ENCODE peak calls at places on chromosome 11, in eight cellular contexts. U, G, Y, C, L, O, W and A are unnamed samples.

GRCh38 chr11:10807629-10808552 is 835 bp downstream of the EIF4G2 start:
- DNase-seq in U (peak), G (peak), Y (peak), C (peak), L (peak), O (peak), W (peak), A (peak)

GRCh38 chr11:2305862-2306823 is 4.3 kb downstream of the TSPAN32 start:
- DNase-seq in U (no peak), G (no peak), Y (no peak), C (peak), L (peak), O (no peak), W (peak), A (peak)

GRCh38 chr11:102177126-102177525 is 66.9 kb downstream of the YAP1 start:
- DNase-seq in U (no peak), G (no peak), Y (no peak), C (no peak), L (peak), O (no peak), W (no peak), A (no peak)

GRCh38 chr11:108561535-108561991 is 32.0 kb downstream of the EXPH5 start:
- DNase-seq in U (no peak), G (no peak), Y (no peak), C (no peak), L (peak), O (no peak), W (peak), A (peak)

GRCh38 chr11:131423715-131424114 is 53.3 kb downstream of the NTM start:
- DNase-seq in U (peak), G (no peak), Y (no peak), C (no peak), L (no peak), O (no peak), W (peak), A (no peak)

GRCh38 chr11:10678106-10678505 is 15.4 kb downstream of the IRAG1 start:
- DNase-seq in U (no peak), G (no peak), Y (no peak), C (no peak), L (no peak), O (no peak), W (no peak), A (no peak)

GRCh38 chr11:117669062-117669461 is 128.0 kb downstream of the DSCAML1 start:
- DNase-seq in U (no peak), G (no peak), Y (no peak), C (no peak), L (no peak), O (no peak), W (no peak), A (no peak)

GRCh38 chr11:67572747-67573419 is 10.7 kb upstream of the GSTP1 start:
- DNase-seq in U (no peak), G (no peak), Y (peak), C (no peak), L (peak), O (peak), W (peak), A (peak)

GRCh38 chr11:130426223-130427048 is 2.0 kb downstream of the ADAMTS8 start:
- DNase-seq in U (no peak), G (no peak), Y (no peak), C (no peak), L (no peak), O (no peak), W (no peak), A (no peak)

GRCh38 chr11:62755086-62755615 is 1.2 kb upstream of the ZBTB3 start:
- DNase-seq in U (no peak), G (no peak), Y (no peak), C (no peak), L (no peak), O (no peak), W (no peak), A (no peak)

GRCh38 chr11:12321217-12321937 is 56.0 kb upstream of the PARVA start:
- DNase-seq in U (no peak), G (no peak), Y (no peak), C (no peak), L (no peak), O (no peak), W (no peak), A (no peak)

GRCh38 chr11:56750190-56750589 is 1.7 kb upstream of the OR9G4 start:
- DNase-seq in U (no peak), G (no peak), Y (peak), C (no peak), L (no peak), O (no peak), W (no peak), A (no peak)
- TF ChIP-seq CTCF in U (no peak), G (no peak), Y (no peak), C (no peak), L (no peak), O (no peak), W (no peak), A (no peak)

GRCh38 chr11:113477321-113477720 is 2.1 kb upstream of the DRD2 start:
- DNase-seq in U (no peak), G (no peak), Y (peak), C (no peak), L (no peak), O (peak), W (peak), A (no peak)
- TF ChIP-seq CTCF in U (no peak), G (peak), Y (no peak), C (no peak), L (no peak), O (no peak), W (peak), A (no peak)

GRCh38 chr11:69841170-69841858 is 22.1 kb upstream of the FGF3 start:
- DNase-seq in U (no peak), G (no peak), Y (no peak), C (no peak), L (no peak), O (no peak), W (no peak), A (no peak)

GRCh38 chr11:69840371-69841169 is 21.4 kb upstream of the FGF3 start:
- DNase-seq in U (no peak), G (no peak), Y (no peak), C (peak), L (no peak), O (no peak), W (no peak), A (no peak)

GRCh38 chr11:69842746-69843528 is 23.7 kb upstream of the FGF3 start:
- DNase-seq in U (no peak), G (no peak), Y (no peak), C (peak), L (no peak), O (no peak), W (no peak), A (no peak)

GRCh38 chr11:69843529-69843921 is 24.3 kb upstream of the FGF3 start:
- DNase-seq in U (no peak), G (no peak), Y (no peak), C (no peak), L (no peak), O (no peak), W (no peak), A (no peak)

GRCh38 chr11:69841859-69842698 is 22.9 kb upstream of the FGF3 start:
- DNase-seq in U (no peak), G (peak), Y (peak), C (no peak), L (peak), O (no peak), W (peak), A (no peak)
- TF ChIP-seq CTCF in U (no peak), G (peak), Y (peak), C (no peak), L (peak), O (peak), W (peak), A (peak)

DNA sequence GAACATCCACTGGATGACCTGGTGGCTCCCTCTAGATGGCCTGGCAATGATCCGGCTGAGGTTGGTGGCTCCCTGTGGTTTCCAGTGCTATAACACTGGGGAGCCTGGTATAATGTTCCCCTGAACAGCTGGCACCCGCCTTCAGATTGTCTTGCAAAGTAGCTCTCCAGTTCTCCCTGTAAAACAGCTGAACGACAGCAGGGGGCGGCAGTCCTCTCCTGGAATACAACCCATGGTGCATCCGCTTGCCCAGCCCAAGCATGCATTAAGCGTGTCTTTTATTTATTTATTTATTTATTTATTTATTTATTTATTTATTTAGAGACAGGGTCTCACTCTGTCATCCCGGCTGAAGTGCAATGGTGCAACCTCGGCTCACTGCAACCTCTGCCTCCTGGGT is 258.9 kb downstream of the BUD13 start:
- DNase-seq in U (no peak), G (peak), Y (peak), C (no peak), L (peak), O (peak), W (peak), A (peak)
- TF ChIP-seq CTCF in U (no peak), G (peak), Y (peak), C (no peak), L (peak), O (peak), W (peak), A (peak)

GRCh38 chr11:36822829-36823228 is 224.8 kb upstream of the RAG2 start:
- DNase-seq in U (no peak), G (no peak), Y (no peak), C (no peak), L (no peak), O (no peak), W (no peak), A (no peak)

GRCh38 chr11:36818410-36818809 is 220.4 kb upstream of the RAG2 start:
- DNase-seq in U (no peak), G (peak), Y (no peak), C (no peak), L (no peak), O (peak), W (no peak), A (no peak)

DNA sequence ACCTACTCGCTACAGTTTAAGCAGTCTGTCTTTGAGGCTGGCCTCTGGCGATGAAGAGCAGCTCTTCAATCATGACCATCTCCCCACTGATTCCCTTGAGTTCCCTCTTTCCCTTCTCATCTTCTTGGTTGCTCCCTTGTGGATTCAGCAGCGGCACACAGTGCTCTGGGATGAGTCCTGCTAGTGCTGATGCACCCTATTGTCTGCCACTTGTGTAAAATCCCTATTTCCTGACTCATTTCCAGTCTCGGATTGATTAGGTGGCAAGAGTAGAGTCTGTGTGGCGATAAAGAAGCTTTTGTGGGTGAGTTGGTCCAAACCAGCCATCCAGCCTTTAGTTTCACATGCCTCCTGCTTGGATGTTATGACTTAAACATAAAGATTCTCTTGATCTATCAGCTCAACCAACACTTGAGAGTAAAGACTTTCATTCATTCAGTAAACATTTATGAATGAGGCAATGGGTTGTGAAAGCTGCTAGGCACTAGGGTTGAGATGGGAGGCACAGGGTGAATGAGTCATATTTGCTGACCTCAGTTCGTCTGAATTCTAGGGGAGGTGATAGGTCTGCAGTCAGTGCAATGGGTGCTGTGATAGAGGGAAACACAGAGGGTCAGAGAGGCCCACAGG is 219.4 kb upstream of the RAG2 start:
- DNase-seq in U (peak), G (no peak), Y (no peak), C (no peak), L (peak), O (no peak), W (peak), A (no peak)
- TF ChIP-seq CTCF in U (no peak), G (no peak), Y (no peak), C (no peak), L (no peak), O (no peak), W (no peak), A (no peak)

GRCh38 chr11:46827995-46828394 is 18.1 kb downstream of the CKAP5 start:
- DNase-seq in U (no peak), G (no peak), Y (no peak), C (no peak), L (peak), O (no peak), W (peak), A (no peak)

GRCh38 chr11:46826310-46827044 is 19.6 kb downstream of the CKAP5 start:
- DNase-seq in U (peak), G (peak), Y (peak), C (peak), L (peak), O (peak), W (peak), A (peak)
- TF ChIP-seq CTCF in U (no peak), G (no peak), Y (no peak), C (no peak), L (no peak), O (no peak), W (peak), A (no peak)

GRCh38 chr11:40130427-40130826 is 1329.0 kb downstream of the LRRC4C start:
- DNase-seq in U (no peak), G (no peak), Y (peak), C (no peak), L (no peak), O (no peak), W (no peak), A (no peak)

GRCh38 chr11:40129276-40129675 is 1330.2 kb downstream of the LRRC4C start:
- DNase-seq in U (peak), G (peak), Y (no peak), C (no peak), L (no peak), O (no peak), W (peak), A (no peak)

GRCh38 chr11:40125054-40125453 is 1334.4 kb downstream of the LRRC4C start:
- DNase-seq in U (peak), G (no peak), Y (no peak), C (no peak), L (no peak), O (no peak), W (no peak), A (no peak)
- TF ChIP-seq CTCF in U (peak), G (no peak), Y (no peak), C (no peak), L (no peak), O (peak), W (no peak), A (no peak)

GRCh38 chr11:58576792-58577440 is 1.3 kb upstream of the LPXN start:
- DNase-seq in U (peak), G (no peak), Y (no peak), C (no peak), L (peak), O (no peak), W (peak), A (peak)
- TF ChIP-seq CTCF in U (peak), G (peak), Y (no peak), C (no peak), L (peak), O (no peak), W (peak), A (peak)

GRCh38 chr11:78633516-78634310 is 59.0 kb upstream of the NARS2 start:
- DNase-seq in U (no peak), G (no peak), Y (no peak), C (no peak), L (no peak), O (no peak), W (no peak), A (no peak)

GRCh38 chr11:78635814-78636506 is 61.3 kb upstream of the NARS2 start:
- DNase-seq in U (no peak), G (no peak), Y (no peak), C (no peak), L (no peak), O (no peak), W (no peak), A (no peak)

GRCh38 chr11:78630155-78630554 is 55.5 kb upstream of the NARS2 start:
- DNase-seq in U (no peak), G (no peak), Y (no peak), C (no peak), L (no peak), O (no peak), W (no peak), A (no peak)

GRCh38 chr11:78630561-78631303 is 56.1 kb upstream of the NARS2 start:
- DNase-seq in U (no peak), G (no peak), Y (no peak), C (no peak), L (no peak), O (no peak), W (no peak), A (no peak)
- TF ChIP-seq CTCF in U (no peak), G (no peak), Y (no peak), C (no peak), L (no peak), O (no peak), W (no peak), A (peak)